ENCODE peak calls at places on chromosomes 6 and 20, in nine cellular contexts. T is MM.1S, K is PC-3, A is GM23248, B is OCI-LY7, Z is HCT116, O is GM23338, E is neural progenitor cell, J is SK-N-SH. W is an unnamed sample.

GRCh38 chr6:155311076-155311475 is 3.2 kb downstream of the TFB1M start:
- DNase-seq in T (no peak), K (no peak), A (no peak), B (no peak), Z (no peak), O (no peak), E (no peak), J (no peak), W (no peak)

GRCh38 chr20:57655812-57656161 is 35.6 kb upstream of the ZBP1 start:
- DNase-seq in T (no peak), K (no peak), A (no peak), B (no peak), Z (no peak), O (no peak), E (no peak), J (peak; percentile 19), W (no peak)

GRCh38 chr6:44272999-44273566 is 2.8 kb downstream of the TMEM151B start:
- DNase-seq in T (no peak), K (no peak), A (no peak), B (no peak), Z (no peak), O (no peak), E (no peak), J (peak; percentile 16), W (no peak)

GRCh38 chr6:167706313-167707109 is 120.2 kb upstream of the AFDN start:
- DNase-seq in T (peak; percentile 57), K (no peak), A (no peak), B (no peak), Z (no peak), O (no peak), E (no peak), J (no peak), W (no peak)

GRCh38 chr20:42441196-42441861 is 748.4 kb downstream of the PTPRT start:
- DNase-seq in T (no peak), K (no peak), A (no peak), B (no peak), Z (no peak), O (no peak), E (no peak), J (no peak), W (no peak)

GRCh38 chr6:15793826-15794225 is 131.0 kb upstream of the DTNBP1 start:
- DNase-seq in T (no peak), K (no peak), A (no peak), B (no peak), Z (no peak), O (no peak), E (no peak), J (no peak), W (no peak)

GRCh38 chr6:37092851-37093727 is 76.9 kb upstream of the PIM1 start:
- DNase-seq in T (no peak), K (no peak), A (peak; percentile 30), B (no peak), Z (no peak), O (no peak), E (no peak), J (no peak), W (no peak)

GRCh38 chr20:1842281-1842680 is 52.9 kb upstream of the SIRPA start:
- DNase-seq in T (no peak), K (no peak), A (no peak), B (no peak), Z (no peak), O (no peak), E (no peak), J (no peak), W (no peak)

GRCh38 chr6:32970413-32971244 is 2.2 kb downstream of the BRD2 start:
- DNase-seq in T (peak; percentile 86), K (peak; percentile 84), A (peak; percentile 94), B (peak; percentile 87), Z (peak; percentile 60), O (peak; percentile 92), E (peak; percentile 90), J (peak; percentile 74), W (peak; percentile 95)

GRCh38 chr6:17725083-17725482 is 18.4 kb upstream of the NUP153 start:
- DNase-seq in T (no peak), K (no peak), A (peak; percentile 52), B (no peak), Z (no peak), O (peak; percentile 81), E (no peak), J (peak; percentile 71), W (peak; percentile 48)

GRCh38 chr20:23136893-23137745 is 51.0 kb upstream of the CD93 start:
- DNase-seq in T (no peak), K (no peak), A (no peak), B (no peak), Z (no peak), O (no peak), E (no peak), J (no peak), W (no peak)
- H2AFZ ChIP-seq in T (no peak overlapping the region), K (no peak overlapping the region), A (no peak overlapping the region), B (no peak overlapping the region), Z (no peak overlapping the region), O (no peak overlapping the region), E (no peak overlapping the region), J (no peak overlapping the region), W (no peak overlapping the region)

DNA sequence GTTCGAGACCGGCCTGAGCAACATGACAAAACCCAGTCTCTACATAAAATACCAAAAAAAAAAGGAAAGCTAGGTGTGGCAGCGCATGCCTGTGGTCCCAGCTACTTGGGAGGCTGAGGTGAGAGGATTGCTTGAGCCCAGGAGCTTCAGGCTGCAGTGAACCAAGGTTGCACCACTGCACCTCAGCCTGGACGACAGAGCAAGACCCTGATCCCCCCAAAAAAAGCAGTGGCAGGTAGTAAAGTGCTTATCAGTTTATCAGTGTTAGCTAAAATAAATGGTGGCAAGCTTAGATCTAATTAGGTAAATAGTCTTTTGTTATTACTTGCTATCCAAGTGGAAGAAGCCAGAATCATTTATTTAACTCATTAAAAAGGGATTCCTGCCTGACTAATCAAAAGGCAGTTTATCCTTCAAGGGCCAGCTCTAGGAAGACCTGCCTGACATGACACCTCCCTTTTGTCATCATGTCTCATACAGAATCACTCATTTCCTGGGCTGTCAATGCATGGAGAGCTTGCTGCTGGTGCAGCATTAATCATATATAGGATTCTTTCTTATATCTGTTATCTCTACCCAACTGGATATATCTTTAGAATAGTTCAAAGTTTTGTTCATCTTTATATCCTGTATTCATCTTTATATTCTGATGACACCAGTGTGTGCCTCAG is 9.6 kb downstream of the DSTN start:
- DNase-seq in T (no peak), K (peak; percentile 75), A (peak; percentile 50), B (no peak), Z (no peak), O (no peak), E (no peak), J (no peak), W (no peak)
- TF ChIP-seq EZH2phosphoT487 in T (no peak), K (no peak), A (no peak), B (no peak), Z (no peak), O (no peak), E (no peak), J (no peak), W (no peak)

GRCh38 chr6:43095939-43096338 is 19.8 kb downstream of the PTK7 start:
- DNase-seq in T (no peak), K (no peak), A (no peak), B (no peak), Z (no peak), O (no peak), E (no peak), J (no peak), W (no peak)
- H4K20me1 ChIP-seq in T (no peaks in the 10 kb centered on the region), K (no peaks in the 10 kb centered on the region), A (no peaks in the 10 kb centered on the region), B (no peaks in the 10 kb centered on the region), Z (no peaks in the 10 kb centered on the region), O (no peaks in the 10 kb centered on the region), E (peaks cover 29% of the 10 kb centered on the region), J (no peaks in the 10 kb centered on the region), W (no peaks in the 10 kb centered on the region)

GRCh38 chr6:42846505-42846904 is 32.9 kb upstream of the RPL7L1 start:
- DNase-seq in T (no peak), K (no peak), A (no peak), B (no peak), Z (no peak), O (no peak), E (no peak), J (no peak), W (no peak)

GRCh38 chr6:42841844-42842584 is 37.4 kb upstream of the RPL7L1 start:
- DNase-seq in T (peak; percentile 11), K (no peak), A (no peak), B (no peak), Z (no peak), O (no peak), E (peak; percentile 25), J (no peak), W (no peak)

GRCh38 chr6:42848700-42849099 is 30.7 kb upstream of the RPL7L1 start:
- DNase-seq in T (no peak), K (no peak), A (no peak), B (no peak), Z (no peak), O (no peak), E (no peak), J (no peak), W (no peak)

GRCh38 chr6:42845327-42845694 is 34.1 kb upstream of the RPL7L1 start:
- DNase-seq in T (no peak), K (no peak), A (no peak), B (no peak), Z (no peak), O (no peak), E (no peak), J (no peak), W (peak; percentile 67)
- H2AFZ ChIP-seq in T (no peak overlapping the region), K (no peak overlapping the region), A (no peak overlapping the region), B (no peak overlapping the region), Z (no peak overlapping the region), O (no peak overlapping the region), E (no peak overlapping the region), J (no peak overlapping the region), W (no peak overlapping the region)

GRCh38 chr6:169253745-169254238 is at the start of gene THBS2:
- DNase-seq in T (no peak), K (no peak), A (peak; percentile 84), B (no peak), Z (no peak), O (peak; percentile 56), E (peak; percentile 65), J (no peak), W (peak; percentile 43)
- TF ChIP-seq EZH2phosphoT487 in T (no peak), K (no peak), A (no peak), B (no peak), Z (no peak), O (no peak), E (no peak), J (no peak), W (no peak)

GRCh38 chr20:46058656-46059281 is 29.8 kb downstream of the SLC12A5 start:
- DNase-seq in T (no peak), K (no peak), A (peak; percentile 17), B (no peak), Z (no peak), O (peak; percentile 75), E (peak; percentile 67), J (no peak), W (peak; percentile 32)
- H4K20me1 ChIP-seq in T (peaks cover 5% of the 10 kb centered on the region), K (no peaks in the 10 kb centered on the region), A (no peaks in the 10 kb centered on the region), B (no peaks in the 10 kb centered on the region), Z (no peaks in the 10 kb centered on the region), O (peaks cover 18% of the 10 kb centered on the region), E (peaks cover 89% of the 10 kb centered on the region), J (peaks cover 18% of the 10 kb centered on the region), W (peaks cover 53% of the 10 kb centered on the region)

W was measured in hepatocyte.